ENCODE peak calls at places on chromosomes 13 and 19, in six cellular contexts. One of them, this sample, is unnamed.
A peak's percentile ranks its signal among the peaks of the same experiment; 100 is the strongest.

GRCh38 chr19:38317104-38317612 is 1.4 kb upstream of the YIF1B start:
- DNase-seq in K562: peak; percentile 91
- DNase-seq in vagina: no peak
- DNase-seq in A549: no peak
- DNase-seq in upper lobe of left lung: no peak
- DNase-seq in breast epithelium: no peak
- DNase-seq in this sample: no peak

GRCh38 chr19:11203194-11204075 is 6.1 kb upstream of the KANK2 start:
- DNase-seq in K562: peak; percentile 96
- DNase-seq in vagina: peak; percentile 97
- DNase-seq in A549: peak; percentile 64
- DNase-seq in upper lobe of left lung: no peak
- DNase-seq in breast epithelium: no peak
- DNase-seq in this sample: peak; percentile 92

GRCh38 chr19:53662209-53662608 is 30.4 kb downstream of the DPRX start:
- DNase-seq in K562: no peak
- DNase-seq in vagina: no peak
- DNase-seq in A549: no peak
- DNase-seq in upper lobe of left lung: no peak
- DNase-seq in breast epithelium: no peak
- DNase-seq in this sample: no peak

GRCh38 chr13:43664700-43665191 is 122.0 kb downstream of the ENOX1 start:
- DNase-seq in K562: no peak
- DNase-seq in vagina: no peak
- DNase-seq in A549: peak; percentile 4
- DNase-seq in upper lobe of left lung: no peak
- DNase-seq in breast epithelium: no peak
- DNase-seq in this sample: peak; percentile 27

GRCh38 chr13:102599451-102600012 is 2.7 kb downstream of the TPP2 start:
- DNase-seq in K562: no peak
- DNase-seq in vagina: no peak
- DNase-seq in A549: no peak
- DNase-seq in upper lobe of left lung: no peak
- DNase-seq in breast epithelium: no peak
- DNase-seq in this sample: no peak

GRCh38 chr19:48271531-48272151 is 1.8 kb downstream of the ZNF114 start:
- DNase-seq in K562: no peak
- DNase-seq in vagina: no peak
- DNase-seq in A549: peak; percentile 90
- DNase-seq in upper lobe of left lung: peak; percentile 88
- DNase-seq in breast epithelium: no peak
- DNase-seq in this sample: no peak

GRCh38 chr19:10286803-10287737 is at the start of gene ICAM4:
- DNase-seq in K562: peak; percentile 80
- DNase-seq in vagina: no peak
- DNase-seq in A549: no peak
- DNase-seq in upper lobe of left lung: peak; percentile 91
- DNase-seq in breast epithelium: no peak
- DNase-seq in this sample: peak; percentile 61

GRCh38 chr13:98033277-98034247 is 80.1 kb downstream of the IPO5 start:
- DNase-seq in K562: no peak
- DNase-seq in vagina: no peak
- DNase-seq in A549: peak; percentile 51
- DNase-seq in upper lobe of left lung: no peak
- DNase-seq in breast epithelium: no peak
- DNase-seq in this sample: peak; percentile 20

GRCh38 chr19:5094768-5095567 is 126.1 kb downstream of the KDM4B start:
- DNase-seq in K562: no peak
- DNase-seq in vagina: no peak
- DNase-seq in A549: no peak
- DNase-seq in upper lobe of left lung: peak; percentile 86
- DNase-seq in breast epithelium: no peak
- DNase-seq in this sample: no peak

GRCh38 chr13:110116072-110116487 is 190.9 kb downstream of the COL4A1 start:
- DNase-seq in K562: peak; percentile 74
- DNase-seq in vagina: no peak
- DNase-seq in A549: peak; percentile 79
- DNase-seq in upper lobe of left lung: peak; percentile 90
- DNase-seq in breast epithelium: no peak
- DNase-seq in this sample: no peak

GRCh38 chr13:99123101-99124045 is 77.3 kb upstream of the UBAC2 start:
- DNase-seq in K562: no peak
- DNase-seq in vagina: no peak
- DNase-seq in A549: no peak
- DNase-seq in upper lobe of left lung: no peak
- DNase-seq in breast epithelium: no peak
- DNase-seq in this sample: no peak

GRCh38 chr13:114185182-114185971 is 6.3 kb downstream of the CFAP97D2 start:
- DNase-seq in K562: no peak
- DNase-seq in vagina: no peak
- DNase-seq in A549: no peak
- DNase-seq in upper lobe of left lung: peak; percentile 60
- DNase-seq in breast epithelium: no peak
- DNase-seq in this sample: no peak

GRCh38 chr13:77521595-77522367 is 13.7 kb upstream of the SCEL start:
- DNase-seq in K562: no peak
- DNase-seq in vagina: no peak
- DNase-seq in A549: peak; percentile 87
- DNase-seq in upper lobe of left lung: no peak
- DNase-seq in breast epithelium: no peak
- DNase-seq in this sample: no peak

GRCh38 chr13:44854264-44855060 is 134.8 kb downstream of the NUFIP1 start:
- DNase-seq in K562: no peak
- DNase-seq in vagina: no peak
- DNase-seq in A549: no peak
- DNase-seq in upper lobe of left lung: no peak
- DNase-seq in breast epithelium: no peak
- DNase-seq in this sample: no peak

GRCh38 chr13:41700790-41701310 is 243.5 kb downstream of the RGCC start:
- DNase-seq in K562: no peak
- DNase-seq in vagina: no peak
- DNase-seq in A549: peak; percentile 24
- DNase-seq in upper lobe of left lung: no peak
- DNase-seq in breast epithelium: no peak
- DNase-seq in this sample: no peak

GRCh38 chr19:43464089-43464775 is 1.2 kb downstream of the LYPD3 start:
- DNase-seq in K562: peak; percentile 86
- DNase-seq in vagina: no peak
- DNase-seq in A549: no peak
- DNase-seq in upper lobe of left lung: peak; percentile 88
- DNase-seq in breast epithelium: peak; percentile 77
- DNase-seq in this sample: peak; percentile 89

GRCh38 chr13:51603716-51604115 is 19.5 kb downstream of the WDFY2 start:
- DNase-seq in K562: no peak
- DNase-seq in vagina: no peak
- DNase-seq in A549: no peak
- DNase-seq in upper lobe of left lung: no peak
- DNase-seq in breast epithelium: no peak
- DNase-seq in this sample: no peak

GRCh38 chr13:97328222-97328790 is 105.7 kb upstream of the RAP2A start:
- DNase-seq in K562: no peak
- DNase-seq in vagina: no peak
- DNase-seq in A549: peak; percentile 23
- DNase-seq in upper lobe of left lung: no peak
- DNase-seq in breast epithelium: no peak
- DNase-seq in this sample: no peak

DNA sequence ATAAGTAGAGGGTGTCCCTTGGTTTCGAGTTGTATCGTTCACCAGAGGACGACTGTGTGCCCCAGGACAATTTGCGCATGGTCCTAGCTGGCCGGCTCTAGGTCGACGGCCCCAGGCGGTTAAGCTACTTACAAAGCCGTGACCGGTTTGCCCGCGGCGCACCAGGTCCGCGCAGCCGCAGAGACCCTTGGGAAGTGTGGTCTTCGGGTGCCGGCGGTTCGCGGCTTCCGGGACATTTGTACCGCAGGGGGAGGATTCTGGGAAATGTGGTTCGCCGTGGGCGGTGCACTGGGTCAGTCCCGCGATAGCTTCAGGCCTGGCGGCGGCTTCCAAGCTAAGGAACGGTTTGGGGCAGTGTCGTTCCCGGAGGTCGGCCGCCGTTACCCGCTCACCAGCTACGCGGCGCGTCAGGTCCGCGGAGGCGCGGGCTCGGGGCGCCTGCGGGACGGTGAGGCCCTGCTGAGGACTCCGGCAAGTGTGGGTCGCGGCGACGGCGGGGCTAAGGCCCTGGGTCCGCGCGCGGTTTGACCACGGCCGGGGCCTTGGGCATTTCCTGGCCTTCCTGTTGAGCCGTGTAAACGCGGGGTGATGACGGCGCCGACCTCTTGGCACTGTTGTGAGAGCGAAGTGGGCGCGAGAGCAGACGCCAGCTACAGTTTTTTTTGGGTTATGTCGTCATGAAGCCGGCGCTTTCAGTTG is at the start of gene ZNF302:
- DNase-seq in K562: peak; percentile 15
- DNase-seq in vagina: peak; percentile 98
- DNase-seq in A549: peak; percentile 100
- DNase-seq in upper lobe of left lung: peak; percentile 98
- DNase-seq in breast epithelium: peak; percentile 96
- DNase-seq in this sample: peak; percentile 95
- TF ChIP-seq POLR2A in K562: no peak
- TF ChIP-seq POLR2A in vagina: no peak
- TF ChIP-seq POLR2A in A549: peak; percentile 79
- TF ChIP-seq POLR2A in upper lobe of left lung: peak; percentile 81
- TF ChIP-seq POLR2A in breast epithelium: peak; percentile 65
- TF ChIP-seq POLR2A in this sample: peak; percentile 84

GRCh38 chr13:93956416-93956815 is 523.1 kb downstream of the DCT start:
- DNase-seq in K562: no peak
- DNase-seq in vagina: no peak
- DNase-seq in A549: no peak
- DNase-seq in upper lobe of left lung: no peak
- DNase-seq in breast epithelium: no peak
- DNase-seq in this sample: no peak

GRCh38 chr13:93953856-93954255 is 525.6 kb downstream of the DCT start:
- DNase-seq in K562: no peak
- DNase-seq in vagina: no peak
- DNase-seq in A549: no peak
- DNase-seq in upper lobe of left lung: no peak
- DNase-seq in breast epithelium: no peak
- DNase-seq in this sample: no peak

GRCh38 chr13:93959796-93960533 is 519.5 kb downstream of the DCT start:
- DNase-seq in K562: no peak
- DNase-seq in vagina: no peak
- DNase-seq in A549: no peak
- DNase-seq in upper lobe of left lung: no peak
- DNase-seq in breast epithelium: no peak
- DNase-seq in this sample: no peak

GRCh38 chr13:93957371-93957770 is 522.1 kb downstream of the DCT start:
- DNase-seq in K562: no peak
- DNase-seq in vagina: no peak
- DNase-seq in A549: no peak
- DNase-seq in upper lobe of left lung: no peak
- DNase-seq in breast epithelium: no peak
- DNase-seq in this sample: no peak
- H3K4me1 ChIP-seq in K562: no peaks in the 10 kb centered on the region
- H3K4me1 ChIP-seq in vagina: no peaks in the 10 kb centered on the region
- H3K4me1 ChIP-seq in A549: no peaks in the 10 kb centered on the region
- H3K4me1 ChIP-seq in upper lobe of left lung: no peaks in the 10 kb centered on the region
- H3K4me1 ChIP-seq in breast epithelium: no peaks in the 10 kb centered on the region
- H3K4me1 ChIP-seq in this sample: peaks cover 5% of the 10 kb centered on the region

GRCh38 chr19:34481861-34482379 is 362 bp downstream of the WTIP start:
- DNase-seq in K562: no peak
- DNase-seq in vagina: no peak
- DNase-seq in A549: peak; percentile 73
- DNase-seq in upper lobe of left lung: peak; percentile 88
- DNase-seq in breast epithelium: no peak
- DNase-seq in this sample: peak; percentile 53

GRCh38 chr19:34482380-34483250 is 1.1 kb downstream of the WTIP start:
- DNase-seq in K562: no peak
- DNase-seq in vagina: no peak
- DNase-seq in A549: peak; percentile 64
- DNase-seq in upper lobe of left lung: peak; percentile 89
- DNase-seq in breast epithelium: no peak
- DNase-seq in this sample: peak; percentile 64

GRCh38 chr19:34480971-34481821 is at the start of gene WTIP:
- DNase-seq in K562: no peak
- DNase-seq in vagina: no peak
- DNase-seq in A549: peak; percentile 92
- DNase-seq in upper lobe of left lung: peak; percentile 94
- DNase-seq in breast epithelium: peak; percentile 64
- DNase-seq in this sample: peak; percentile 88

GRCh38 chr19:34485831-34486230 is 4.3 kb downstream of the WTIP start:
- DNase-seq in K562: no peak
- DNase-seq in vagina: no peak
- DNase-seq in A549: no peak
- DNase-seq in upper lobe of left lung: no peak
- DNase-seq in breast epithelium: no peak
- DNase-seq in this sample: no peak

DNA sequence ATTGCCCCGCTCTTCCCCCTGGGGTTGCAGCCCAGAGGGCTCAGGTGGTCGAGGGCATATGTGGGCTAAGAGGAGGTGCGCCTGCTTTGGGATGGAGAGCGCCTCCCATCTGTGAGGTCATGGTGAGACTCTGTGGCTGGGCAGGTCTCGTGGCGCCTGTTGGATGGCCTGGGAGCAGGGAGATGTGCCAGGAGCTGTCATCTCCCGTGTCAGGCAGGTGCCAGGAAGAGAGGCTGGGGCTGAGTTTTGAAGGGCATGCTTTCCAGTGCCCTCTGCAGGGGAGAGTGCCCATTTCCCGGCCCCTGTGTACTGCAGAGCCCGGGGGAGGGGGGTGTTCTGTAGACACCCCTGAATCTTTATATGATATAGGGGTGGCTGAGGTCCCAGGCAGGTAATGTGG is 2.8 kb downstream of the WTIP start:
- DNase-seq in K562: no peak
- DNase-seq in vagina: no peak
- DNase-seq in A549: no peak
- DNase-seq in upper lobe of left lung: no peak
- DNase-seq in breast epithelium: no peak
- DNase-seq in this sample: peak; percentile 23
- TF ChIP-seq CTCF in K562: no peak
- TF ChIP-seq CTCF in vagina: no peak
- TF ChIP-seq CTCF in A549: no peak
- TF ChIP-seq CTCF in upper lobe of left lung: no peak
- TF ChIP-seq CTCF in breast epithelium: no peak
- TF ChIP-seq CTCF in this sample: no peak

GRCh38 chr19:7104783-7105447 is 35.4 kb downstream of the ZNF557 start:
- DNase-seq in K562: no peak
- DNase-seq in vagina: no peak
- DNase-seq in A549: no peak
- DNase-seq in upper lobe of left lung: no peak
- DNase-seq in breast epithelium: no peak
- DNase-seq in this sample: no peak

GRCh38 chr19:7099597-7099921 is 30.1 kb downstream of the ZNF557 start:
- DNase-seq in K562: no peak
- DNase-seq in vagina: no peak
- DNase-seq in A549: no peak
- DNase-seq in upper lobe of left lung: no peak
- DNase-seq in breast epithelium: no peak
- DNase-seq in this sample: no peak

GRCh38 chr19:7101498-7102253 is 32.2 kb downstream of the ZNF557 start:
- DNase-seq in K562: no peak
- DNase-seq in vagina: no peak
- DNase-seq in A549: no peak
- DNase-seq in upper lobe of left lung: no peak
- DNase-seq in breast epithelium: no peak
- DNase-seq in this sample: no peak

GRCh38 chr19:7098096-7098495 is 28.6 kb downstream of the ZNF557 start:
- DNase-seq in K562: no peak
- DNase-seq in vagina: no peak
- DNase-seq in A549: no peak
- DNase-seq in upper lobe of left lung: no peak
- DNase-seq in breast epithelium: no peak
- DNase-seq in this sample: no peak

GRCh38 chr19:7098701-7099596 is 29.4 kb downstream of the ZNF557 start:
- DNase-seq in K562: peak; percentile 92
- DNase-seq in vagina: peak; percentile 91
- DNase-seq in A549: peak; percentile 86
- DNase-seq in upper lobe of left lung: peak; percentile 95
- DNase-seq in breast epithelium: peak; percentile 92
- DNase-seq in this sample: peak; percentile 92
- TF ChIP-seq POLR2A in K562: peak; percentile 91
- TF ChIP-seq POLR2A in vagina: no peak
- TF ChIP-seq POLR2A in A549: peak; percentile 51
- TF ChIP-seq POLR2A in upper lobe of left lung: no peak
- TF ChIP-seq POLR2A in breast epithelium: no peak
- TF ChIP-seq POLR2A in this sample: peak; percentile 37